ENCODE peak calls at places on chromosomes 3 and 15, in nine cellular contexts. F, S, I, A, V, O, L, W and G are unnamed samples.

GRCh38 chr3:39990532-39990931 is 181.1 kb downstream of the MYRIP start:
- DNase-seq in O (no peak), W (no peak), F (peak), S (peak), V (peak), I (no peak), L (no peak), A (no peak), G (no peak)

GRCh38 chr3:34504755-34505154 is 706.3 kb downstream of the PDCD6IP start:
- DNase-seq in S (no peak), V (no peak), F (no peak), I (no peak), W (no peak), L (no peak), O (no peak), A (no peak), G (no peak)

GRCh38 chr3:42129014-42129953 is 38.1 kb downstream of the TRAK1 start:
- DNase-seq in A (no peak), W (no peak), F (no peak), I (no peak), S (no peak), L (no peak), V (no peak), O (no peak), G (no peak)

GRCh38 chr15:74317820-74318375 is 49.5 kb downstream of the CYP11A1 start:
- DNase-seq in I (peak), A (peak), S (peak), W (no peak), F (peak), L (no peak), O (no peak), V (no peak), G (no peak)

GRCh38 chr15:88940110-88940675 is 27.0 kb upstream of the MFGE8 start:
- DNase-seq in L (no peak), O (no peak), S (no peak), A (no peak), V (no peak), F (no peak), I (no peak), W (no peak), G (no peak)

GRCh38 chr3:179672918-179673317 is 20.1 kb downstream of the USP13 start:
- DNase-seq in A (no peak), S (no peak), O (no peak), F (no peak), L (no peak), I (no peak), W (no peak), V (no peak), G (no peak)

GRCh38 chr3:15542641-15543040 is 21.1 kb upstream of the COLQ start:
- DNase-seq in W (no peak), S (no peak), I (no peak), O (no peak), A (no peak), F (no peak), V (no peak), L (peak), G (no peak)

GRCh38 chr3:30308131-30308530 is 298.3 kb upstream of the TGFBR2 start:
- DNase-seq in I (no peak), A (no peak), F (no peak), W (no peak), O (no peak), S (peak), V (no peak), L (no peak), G (no peak)

GRCh38 chr3:50405249-50405648 is 45.9 kb upstream of the TMEM115 start:
- DNase-seq in I (no peak), V (no peak), W (no peak), A (no peak), F (no peak), O (no peak), L (no peak), S (no peak), G (no peak)

GRCh38 chr15:90895571-90896117 is 7.5 kb upstream of the MAN2A2 start:
- DNase-seq in V (no peak), W (no peak), O (no peak), S (no peak), L (peak), I (no peak), A (no peak), F (peak), G (peak)

GRCh38 chr3:70000028-70000410 is 486 bp downstream of the SAMMSON start:
- DNase-seq in F (no peak), O (no peak), I (no peak), L (no peak), W (no peak), S (no peak), V (no peak), A (no peak), G (peak)

GRCh38 chr3:50297896-50298725 is 1.1 kb downstream of the HYAL3 start:
- DNase-seq in W (no peak), V (no peak), S (no peak), I (peak), L (no peak), F (no peak), O (no peak), A (peak), G (no peak)

GRCh38 chr3:190384241-190384863 is 3.6 kb upstream of the CLDN16 start:
- DNase-seq in I (no peak), F (no peak), A (no peak), L (no peak), W (no peak), S (peak), V (peak), O (no peak), G (no peak)

GRCh38 chr3:11910971-11911531 is 64.4 kb upstream of the TAMM41 start:
- DNase-seq in W (no peak), F (no peak), O (no peak), I (peak), S (no peak), A (no peak), L (no peak), V (no peak), G (no peak)

GRCh38 chr3:102238362-102238761 is 196.5 kb upstream of the ZPLD1 start:
- DNase-seq in L (no peak), W (no peak), I (no peak), F (no peak), V (no peak), O (no peak), S (no peak), A (no peak), G (no peak)

GRCh38 chr3:16739416-16740091 is 134.3 kb upstream of the DAZL start:
- DNase-seq in V (no peak), W (no peak), S (peak), L (no peak), I (no peak), A (no peak), O (no peak), F (no peak), G (no peak)

GRCh38 chr3:113283306-113283705 is 71.9 kb downstream of the BOC start:
- DNase-seq in L (no peak), A (no peak), O (no peak), F (no peak), I (no peak), W (no peak), S (no peak), V (no peak), G (no peak)

GRCh38 chr3:44883999-44884431 is 9.6 kb downstream of the TGM4 start:
- DNase-seq in F (no peak), L (no peak), S (peak), A (no peak), V (no peak), W (no peak), O (no peak), I (peak), G (no peak)

GRCh38 chr15:63366451-63366850 is 15.2 kb downstream of the CA12 start:
- DNase-seq in F (no peak), S (peak), O (no peak), V (no peak), I (no peak), A (no peak), L (no peak), W (no peak), G (no peak)

GRCh38 chr15:38690737-38691332 is 126.2 kb upstream of the RASGRP1 start:
- DNase-seq in L (peak), I (no peak), A (peak), W (peak), V (peak), O (no peak), S (peak), F (peak), G (peak)

GRCh38 chr3:51343918-51344687 is 41.0 kb upstream of the MANF start:
- DNase-seq in S (peak), F (no peak), I (peak), O (no peak), V (no peak), W (no peak), L (no peak), A (no peak), G (no peak)

GRCh38 chr15:69723404-69724097 is 270.9 kb downstream of the RPLP1 start:
- DNase-seq in I (no peak), O (no peak), L (no peak), A (peak), W (no peak), F (peak), S (no peak), V (no peak), G (no peak)

GRCh38 chr3:72896996-72897757 is 9.3 kb downstream of the GXYLT2 start:
- DNase-seq in A (no peak), F (no peak), W (no peak), O (no peak), L (no peak), I (no peak), V (no peak), S (peak), G (no peak)

GRCh38 chr3:54321515-54321914 is 199.2 kb downstream of the CACNA2D3 start:
- DNase-seq in A (no peak), O (no peak), F (no peak), I (no peak), S (no peak), W (no peak), V (no peak), L (no peak), G (no peak)

GRCh38 chr3:50632450-50632849 is 15.5 kb downstream of the MAPKAPK3 start:
- DNase-seq in S (peak), W (no peak), F (no peak), O (no peak), A (no peak), I (no peak), V (no peak), L (no peak), G (no peak)

GRCh38 chr15:78449220-78449999 is 11.4 kb downstream of the IREB2 start:
- DNase-seq in O (no peak), W (no peak), I (no peak), L (no peak), S (no peak), F (no peak), A (no peak), V (no peak), G (no peak)

GRCh38 chr3:48702320-48702921 is 14.6 kb downstream of the IP6K2 start:
- DNase-seq in V (no peak), S (no peak), W (no peak), I (no peak), F (no peak), L (no peak), O (no peak), A (no peak), G (no peak)

GRCh38 chr3:15241341-15241740 is 35.3 kb downstream of the CAPN7 start:
- DNase-seq in A (peak), L (no peak), W (peak), O (no peak), F (no peak), S (no peak), V (peak), I (no peak), G (no peak)

GRCh38 chr15:41203395-41203794 is 27.2 kb downstream of the EXD1 start:
- DNase-seq in O (no peak), S (no peak), A (no peak), W (no peak), L (no peak), I (no peak), V (no peak), F (no peak), G (no peak)

GRCh38 chr3:194145702-194146101 is 9.8 kb downstream of the HES1 start:
- DNase-seq in O (no peak), V (no peak), F (no peak), L (no peak), I (no peak), A (no peak), W (no peak), S (no peak), G (no peak)

GRCh38 chr3:187958432-187959003 is 195.4 kb upstream of the LPP start:
- DNase-seq in W (peak), F (no peak), O (no peak), V (peak), I (no peak), A (no peak), S (no peak), L (no peak), G (no peak)

GRCh38 chr3:56929809-56930615 is 128.3 kb upstream of the ARHGEF3 start:
- DNase-seq in V (no peak), F (no peak), W (no peak), I (no peak), O (no peak), S (no peak), L (no peak), A (no peak), G (no peak)

GRCh38 chr3:140771030-140771677 is 93.3 kb downstream of the TRIM42 start:
- DNase-seq in O (no peak), W (no peak), S (no peak), I (no peak), V (no peak), A (no peak), F (no peak), L (no peak), G (no peak)

GRCh38 chr3:38730281-38730680 is 80.8 kb upstream of the SCN5A start:
- DNase-seq in L (no peak), V (no peak), I (no peak), A (no peak), F (no peak), O (no peak), S (peak), W (no peak), G (no peak)

GRCh38 chr15:70375006-70375409 is 277.3 kb upstream of the TLE3 start:
- DNase-seq in W (no peak), A (no peak), V (no peak), S (peak), L (no peak), I (peak), F (no peak), O (no peak), G (no peak)